ENCODE peak calls at places on chromosomes 5 and 9, in six cellular contexts. Y is heart left ventricle; M is T-helper 17 cell; V is OCI-LY7; H is mucosa of gallbladder; C is activated CD8-positive, alpha-beta memory T cell treated with anti-CD3 and anti-CD28 coated beads, Interleukin-2, amount 50 U/mL, for 4 hours. I is an unnamed sample.

GRCh38 chr5:34571380-34572041 is 84.6 kb upstream of the RAI14 start:
- DNase-seq in Y (no peak), M (no peak), V (no peak), H (no peak), C (no peak), I (no peak)

GRCh38 chr9:68940620-68941019 is 73.3 kb downstream of the PRKACG start:
- DNase-seq in Y (no peak), M (no peak), V (peak), H (no peak), C (no peak), I (no peak)

GRCh38 chr5:170745481-170746061 is 38.0 kb upstream of the GABRP start:
- DNase-seq in Y (peak), M (no peak), V (no peak), H (peak), C (no peak), I (no peak)

GRCh38 chr5:107518219-107519015 is 152.3 kb downstream of the EFNA5 start:
- DNase-seq in Y (no peak), M (no peak), V (peak), H (no peak), C (no peak), I (no peak)

GRCh38 chr9:91420471-91421021 is 3.1 kb downstream of the NFIL3 start:
- DNase-seq in Y (no peak), M (no peak), V (no peak), H (no peak), C (no peak), I (no peak)

GRCh38 chr9:109107402-109108240 is 12.1 kb downstream of the TMEM245 start:
- DNase-seq in Y (no peak), M (no peak), V (no peak), H (no peak), C (no peak), I (no peak)

GRCh38 chr5:45262061-45262590 is 434.1 kb downstream of the HCN1 start:
- DNase-seq in Y (no peak), M (no peak), V (no peak), H (no peak), C (no peak), I (no peak)

GRCh38 chr5:36459191-36460135 is 146.9 kb upstream of the SLC1A3 start:
- DNase-seq in Y (no peak), M (no peak), V (peak), H (no peak), C (no peak), I (no peak)

GRCh38 chr9:33737811-33738606 is 57.4 kb upstream of the PRSS3 start:
- DNase-seq in Y (no peak), M (no peak), V (peak), H (peak), C (no peak), I (no peak)

GRCh38 chr5:78000191-78000590 is 224.1 kb upstream of the TBCA start:
- DNase-seq in Y (no peak), M (no peak), V (no peak), H (no peak), C (no peak), I (no peak)

GRCh38 chr5:172399826-172400225 is 54.5 kb downstream of the SH3PXD2B start:
- DNase-seq in Y (no peak), M (no peak), V (no peak), H (no peak), C (no peak), I (no peak)

GRCh38 chr5:54289769-54290168 is 20.6 kb downstream of the ARL15 start:
- DNase-seq in Y (no peak), M (no peak), V (peak), H (no peak), C (no peak), I (no peak)

GRCh38 chr5:126801992-126802294 is 25.0 kb downstream of the LMNB1 start:
- DNase-seq in Y (no peak), M (no peak), V (peak), H (no peak), C (no peak), I (no peak)

GRCh38 chr5:38104497-38105230 is 153.7 kb upstream of the EGFLAM start:
- DNase-seq in Y (no peak), M (no peak), V (no peak), H (no peak), C (no peak), I (no peak)

GRCh38 chr5:150246424-150246823 is 43.1 kb downstream of the CAMK2A start:
- DNase-seq in Y (no peak), M (no peak), V (no peak), H (no peak), C (no peak), I (no peak)

GRCh38 chr5:136212252-136212721 is 19.3 kb upstream of the SMIM32 start:
- DNase-seq in Y (peak), M (peak), V (peak), H (peak), C (peak), I (peak)

GRCh38 chr5:90548069-90548593 is 10.5 kb upstream of the ADGRV1 start:
- DNase-seq in Y (no peak), M (no peak), V (no peak), H (peak), C (no peak), I (no peak)

GRCh38 chr9:114155967-114156294 is 594 bp downstream of the COL27A1 start:
- DNase-seq in Y (no peak), M (no peak), V (no peak), H (no peak), C (no peak), I (peak)

GRCh38 chr9:137370865-137371520 is 52.0 kb downstream of the EXD3 start:
- DNase-seq in Y (no peak), M (no peak), V (no peak), H (no peak), C (no peak), I (peak)

GRCh38 chr5:171295801-171296200 is 13.2 kb upstream of the TLX3 start:
- DNase-seq in Y (no peak), M (no peak), V (no peak), H (no peak), C (no peak), I (no peak)

I was measured in aorta.